ENCODE peak calls at places on chromosomes 12 and 14, in five cellular contexts. L, X, N, J and Y are unnamed samples.

GRCh38 chr14:79543966-79544365 is 667.3 kb downstream of the DIO2 start:
- DNase-seq in L (no peak), X (peak; percentile 22), N (peak; percentile 83), J (peak; percentile 31), Y (peak; percentile 40)

GRCh38 chr12:8912910-8913309 is 1.4 kb upstream of the PHC1 start:
- DNase-seq in L (no peak), X (no peak), N (peak; percentile 84), J (peak; percentile 26), Y (no peak)

GRCh38 chr12:122035292-122035691 is 13.6 kb downstream of the BCL7A start:
- DNase-seq in L (no peak), X (no peak), N (no peak), J (no peak), Y (no peak)

GRCh38 chr12:102939670-102940222 is 17.7 kb upstream of the ASCL1 start:
- DNase-seq in L (no peak), X (no peak), N (no peak), J (no peak), Y (no peak)

GRCh38 chr14:75389679-75390078 is 38.1 kb upstream of the JDP2 start:
- DNase-seq in L (no peak), X (no peak), N (no peak), J (no peak), Y (no peak)

GRCh38 chr14:61726772-61727658 is 31.7 kb downstream of the HIF1A start:
- DNase-seq in L (no peak), X (no peak), N (no peak), J (no peak), Y (no peak)

GRCh38 chr12:77179515-77179914 is 114.1 kb upstream of the E2F7 start:
- DNase-seq in L (no peak), X (no peak), N (peak; percentile 62), J (no peak), Y (no peak)

GRCh38 chr12:27969011-27969900 is 3.3 kb downstream of the PTHLH start:
- DNase-seq in L (no peak), X (peak; percentile 55), N (peak; percentile 82), J (peak; percentile 69), Y (peak; percentile 29)

GRCh38 chr12:32702470-32702869 is 23.4 kb downstream of the DNM1L start:
- DNase-seq in L (no peak), X (no peak), N (no peak), J (no peak), Y (peak; percentile 18)

GRCh38 chr12:127785535-127785934 is 481.4 kb upstream of the TMEM132C start:
- DNase-seq in L (no peak), X (peak; percentile 89), N (no peak), J (no peak), Y (peak; percentile 15)

GRCh38 chr14:104795468-104795780 is at the start of gene AKT1:
- DNase-seq in L (no peak), X (no peak), N (no peak), J (no peak), Y (no peak)

GRCh38 chr12:93763746-93764147 is 86.6 kb downstream of the CRADD start:
- DNase-seq in L (no peak), X (no peak), N (no peak), J (peak; percentile 41), Y (no peak)

GRCh38 chr12:3236345-3237153 is 159.4 kb downstream of the TSPAN9 start:
- DNase-seq in L (no peak), X (peak; percentile 33), N (peak; percentile 94), J (peak; percentile 44), Y (peak; percentile 65)

GRCh38 chr12:51890135-51890464 is 2.2 kb downstream of the ANKRD33 start:
- DNase-seq in L (no peak), X (no peak), N (no peak), J (no peak), Y (no peak)
- TF ChIP-seq CTCF in L (no peak), X (no peak), N (no peak), J (no peak), Y (no peak)

DNA sequence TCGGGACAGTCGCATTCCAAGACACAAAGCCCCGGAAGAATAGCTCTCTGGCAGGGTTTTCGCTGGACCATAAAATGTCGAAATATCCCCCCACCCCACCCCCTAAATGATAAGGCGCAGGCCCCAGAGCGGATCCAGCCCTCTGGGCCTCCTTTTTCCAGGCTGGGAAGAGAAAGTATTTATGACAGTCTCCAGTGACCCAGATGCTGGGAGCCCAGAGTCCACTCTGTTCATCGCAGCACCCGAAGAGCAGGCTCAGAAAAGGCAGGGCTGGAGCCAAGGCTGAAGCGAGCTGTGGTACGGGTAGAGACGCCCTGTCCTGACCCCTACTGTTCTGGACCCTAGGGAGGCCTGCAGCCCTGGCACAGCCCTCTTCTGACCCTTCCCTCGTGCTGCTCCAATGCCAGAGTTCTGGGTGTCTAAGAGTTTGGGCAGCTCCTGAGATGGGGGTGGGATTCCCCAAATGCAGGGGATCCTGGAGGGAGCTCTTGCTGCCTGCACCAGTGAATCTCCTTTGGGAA is 2.0 kb upstream of the HOXC8 start:
- DNase-seq in L (no peak), X (no peak), N (no peak), J (no peak), Y (no peak)
- H3K4me3 ChIP-seq in L (peak overlapping the region; percentile 62), X (no peak overlapping the region), N (no peak overlapping the region), J (no peak overlapping the region), Y (no peak overlapping the region)

GRCh38 chr14:37545174-37545573 is 49.9 kb downstream of the FOXA1 start:
- DNase-seq in L (no peak), X (no peak), N (no peak), J (no peak), Y (no peak)
- TF ChIP-seq CTCF in L (no peak), X (no peak), N (peak; percentile 36), J (no peak), Y (no peak)

DNA sequence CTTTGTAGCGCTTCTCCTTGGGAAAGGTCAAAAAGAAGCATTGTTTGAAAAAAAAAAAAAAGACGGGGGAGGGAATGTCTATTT is at the start of gene LMO3:
- DNase-seq in L (no peak), X (no peak), N (no peak), J (no peak), Y (no peak)
- H3K4me3 ChIP-seq in L (no peak within 1 kb of the TSS), X (peak within 1 kb of the TSS; percentile 77), N (peak within 1 kb of the TSS; percentile 85), J (peak within 1 kb of the TSS; percentile 41), Y (peak within 1 kb of the TSS; percentile 62)

GRCh38 chr12:99721715-99722275 is 74.2 kb downstream of the GARIN6 start:
- DNase-seq in L (no peak), X (no peak), N (no peak), J (no peak), Y (no peak)

DNA sequence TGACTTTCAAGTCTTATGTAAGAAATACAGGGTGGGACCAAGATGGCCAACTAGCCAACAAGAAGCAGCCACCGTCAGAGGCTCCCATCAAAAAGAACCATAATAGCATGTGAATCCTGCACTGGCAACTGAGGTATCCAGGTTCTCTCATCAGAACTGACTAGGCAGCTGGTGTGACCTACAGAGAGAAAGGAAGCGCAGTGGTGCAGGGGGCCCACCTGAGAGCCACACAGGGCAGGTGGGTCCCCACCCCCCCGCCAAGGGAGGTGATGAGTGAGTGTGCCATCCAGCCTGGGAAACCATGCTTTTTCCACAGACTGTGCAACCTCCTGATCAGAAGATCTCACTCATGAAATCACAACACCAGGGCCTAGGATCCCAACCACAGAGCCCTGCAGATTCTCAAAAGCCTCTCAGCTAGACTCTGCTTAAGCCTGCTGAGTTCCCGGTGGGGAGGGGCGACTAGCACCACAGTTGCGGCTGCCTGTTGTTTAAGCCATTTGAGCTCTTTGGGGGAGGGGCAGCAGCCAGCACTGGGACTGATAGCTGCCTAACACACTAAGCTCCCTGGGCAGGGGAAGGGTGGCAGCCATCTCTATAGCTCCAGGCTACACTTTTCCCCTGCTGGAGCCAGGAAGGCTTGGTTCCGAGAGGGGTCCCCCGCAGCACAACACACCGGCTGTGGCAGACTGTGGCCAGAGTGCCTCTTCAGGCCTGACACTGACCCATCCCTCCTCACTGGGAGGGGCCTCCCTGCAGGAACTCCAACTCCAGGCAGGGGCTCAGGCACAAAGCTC is 75.3 kb downstream of the GARIN6 start:
- DNase-seq in L (no peak), X (no peak), N (peak; percentile 84), J (no peak), Y (no peak)
- TF ChIP-seq CTCF in L (no peak), X (no peak), N (no peak), J (no peak), Y (no peak)

DNA sequence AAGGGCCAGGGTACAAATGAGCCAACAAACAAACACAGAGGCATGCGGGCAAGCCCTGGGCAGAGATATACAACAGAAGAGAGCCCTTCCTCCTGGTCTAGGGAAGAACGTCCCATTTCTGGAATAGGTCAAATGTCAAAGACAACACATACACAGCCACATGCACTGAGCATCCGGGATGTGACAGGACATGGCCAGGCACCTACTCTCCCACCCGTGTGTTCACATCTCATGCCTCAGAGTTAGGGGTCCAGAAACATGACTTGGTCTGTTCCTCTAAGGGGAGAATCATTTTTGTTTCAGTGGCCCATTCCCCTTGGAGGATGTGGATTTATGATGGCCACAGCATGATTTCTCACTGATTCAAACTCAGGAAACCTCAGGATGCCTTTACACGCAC is 801 bp upstream of the ASB2 start:
- DNase-seq in L (no peak), X (no peak), N (no peak), J (no peak), Y (no peak)
- H3K4me3 ChIP-seq in L (no peak overlapping the region), X (no peak overlapping the region), N (no peak overlapping the region), J (no peak overlapping the region), Y (no peak overlapping the region)